ENCODE peak calls at places on chromosomes 1 and 21, in five cellular contexts. X, F, M, T and U are unnamed samples.

GRCh38 chr1:199121047-199121446 is 482.2 kb downstream of the PTPRC start:
- DNase-seq in F (no peak), M (no peak), T (no peak), X (no peak), U (no peak)

GRCh38 chr21:19981938-19982337 is 1016.3 kb upstream of the NCAM2 start:
- DNase-seq in X (no peak), M (peak; percentile 19), T (no peak), F (no peak), U (no peak)

GRCh38 chr1:17340358-17340757 is 31.6 kb upstream of the PADI6 start:
- DNase-seq in F (no peak), M (no peak), T (no peak), X (no peak), U (peak; percentile 28)

GRCh38 chr1:185917646-185918045 is 183.5 kb downstream of the HMCN1 start:
- DNase-seq in X (no peak), T (peak; percentile 56), F (peak; percentile 66), M (peak; percentile 77), U (peak; percentile 22)

GRCh38 chr1:160625725-160626498 is 20.9 kb downstream of the SLAMF1 start:
- DNase-seq in M (no peak), T (no peak), X (no peak), F (no peak), U (no peak)

GRCh38 chr1:150366416-150367296 is 2.7 kb downstream of the RPRD2 start:
- DNase-seq in M (peak; percentile 34), F (peak; percentile 48), X (no peak), T (no peak), U (peak; percentile 21)

GRCh38 chr1:58047265-58047858 is 499.2 kb downstream of the OMA1 start:
- DNase-seq in X (peak; percentile 64), M (no peak), T (no peak), F (no peak), U (peak; percentile 46)

GRCh38 chr21:15935530-15935929 is 205.7 kb downstream of the USP25 start:
- DNase-seq in X (no peak), M (no peak), F (no peak), T (no peak), U (no peak)

GRCh38 chr1:219041819-219042218 is 131.9 kb upstream of the LYPLAL1 start:
- DNase-seq in X (no peak), F (peak; percentile 40), T (no peak), M (no peak), U (no peak)

GRCh38 chr1:175673236-175674150 is 69.9 kb downstream of the TNR start:
- DNase-seq in F (no peak), X (no peak), M (peak; percentile 23), T (no peak), U (no peak)

GRCh38 chr21:36355071-36355680 is 30.0 kb upstream of the CHAF1B start:
- DNase-seq in X (no peak), F (no peak), M (no peak), T (no peak), U (no peak)

GRCh38 chr1:116273042-116273783 is 99.8 kb upstream of the ATP1A1 start:
- DNase-seq in X (no peak), M (no peak), T (no peak), F (no peak), U (no peak)

GRCh38 chr1:26961826-26962225 is 1.6 kb upstream of the KDF1 start:
- DNase-seq in X (no peak), F (peak; percentile 98), M (no peak), T (no peak), U (peak; percentile 28)

GRCh38 chr1:155062702-155063411 is 683 bp upstream of the EFNA4 start:
- DNase-seq in M (peak; percentile 82), F (peak; percentile 33), X (peak; percentile 99), T (peak; percentile 87), U (peak; percentile 32)

GRCh38 chr1:79497193-79497773 is 490.8 kb upstream of the ADGRL4 start:
- DNase-seq in M (peak; percentile 48), X (no peak), T (no peak), F (peak; percentile 47), U (no peak)

GRCh38 chr21:39319814-39320332 is 6.4 kb upstream of the BRWD1 start:
- DNase-seq in T (no peak), F (peak; percentile 33), X (no peak), M (no peak), U (no peak)

GRCh38 chr1:89622895-89623294 is 10.0 kb upstream of the LRRC8C start:
- DNase-seq in F (peak; percentile 38), X (no peak), T (no peak), M (peak; percentile 27), U (no peak)

GRCh38 chr1:19817160-19817559 is 2.1 kb upstream of the RNF186 start:
- DNase-seq in F (no peak), X (no peak), M (no peak), T (no peak), U (no peak)

GRCh38 chr1:25042331-25042730 is 112.3 kb upstream of the RUNX3 start:
- DNase-seq in X (no peak), F (no peak), T (no peak), M (no peak), U (no peak)
- H2BK120ac ChIP-seq in X (no peak overlapping the region), F (no peak overlapping the region), T (no peak overlapping the region), M (no peak overlapping the region), U (no peak overlapping the region)

GRCh38 chr1:202234331-202235002 is 40.9 kb downstream of the LGR6 start:
- DNase-seq in F (peak; percentile 37), M (peak; percentile 82), X (no peak), T (no peak), U (peak; percentile 60)

GRCh38 chr1:202235856-202236837 is 42.5 kb downstream of the LGR6 start:
- DNase-seq in X (peak; percentile 97), M (peak; percentile 95), T (peak; percentile 92), F (peak; percentile 96), U (peak; percentile 99)

GRCh38 chr1:202235003-202235660 is 41.5 kb downstream of the LGR6 start:
- DNase-seq in T (no peak), F (no peak), M (no peak), X (no peak), U (peak; percentile 63)

GRCh38 chr1:202238914-202239313 is 45.3 kb downstream of the LGR6 start:
- DNase-seq in F (no peak), X (peak; percentile 43), M (no peak), T (peak; percentile 32), U (no peak)

DNA sequence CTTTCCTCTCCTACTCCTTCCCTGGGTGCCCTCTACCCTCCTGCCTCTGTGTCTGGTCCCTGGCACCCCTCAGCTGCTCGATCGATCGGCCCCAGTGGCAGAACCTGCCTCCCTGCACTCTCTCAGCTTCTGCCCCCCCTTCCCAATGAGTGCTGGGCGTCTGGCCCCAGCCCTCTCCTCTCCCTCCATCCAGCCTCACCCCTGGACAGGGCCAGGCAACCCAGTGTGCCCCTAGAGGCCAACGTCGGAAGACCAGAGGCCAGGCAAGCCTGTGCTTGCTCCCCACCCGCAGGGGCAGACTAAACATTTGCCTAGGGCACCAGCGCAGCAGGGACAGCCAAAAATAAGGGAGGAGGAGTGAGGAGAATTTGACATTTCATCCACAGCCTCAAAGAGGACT is 43.5 kb downstream of the LGR6 start:
- DNase-seq in X (peak; percentile 86), F (peak; percentile 15), T (peak; percentile 93), M (peak; percentile 92), U (peak; percentile 83)
- H2BK5ac ChIP-seq in X (peak overlapping the region; percentile 84), F (peak overlapping the region; percentile 3), T (no peak overlapping the region), M (no peak overlapping the region), U (peak overlapping the region; percentile 50)

DNA sequence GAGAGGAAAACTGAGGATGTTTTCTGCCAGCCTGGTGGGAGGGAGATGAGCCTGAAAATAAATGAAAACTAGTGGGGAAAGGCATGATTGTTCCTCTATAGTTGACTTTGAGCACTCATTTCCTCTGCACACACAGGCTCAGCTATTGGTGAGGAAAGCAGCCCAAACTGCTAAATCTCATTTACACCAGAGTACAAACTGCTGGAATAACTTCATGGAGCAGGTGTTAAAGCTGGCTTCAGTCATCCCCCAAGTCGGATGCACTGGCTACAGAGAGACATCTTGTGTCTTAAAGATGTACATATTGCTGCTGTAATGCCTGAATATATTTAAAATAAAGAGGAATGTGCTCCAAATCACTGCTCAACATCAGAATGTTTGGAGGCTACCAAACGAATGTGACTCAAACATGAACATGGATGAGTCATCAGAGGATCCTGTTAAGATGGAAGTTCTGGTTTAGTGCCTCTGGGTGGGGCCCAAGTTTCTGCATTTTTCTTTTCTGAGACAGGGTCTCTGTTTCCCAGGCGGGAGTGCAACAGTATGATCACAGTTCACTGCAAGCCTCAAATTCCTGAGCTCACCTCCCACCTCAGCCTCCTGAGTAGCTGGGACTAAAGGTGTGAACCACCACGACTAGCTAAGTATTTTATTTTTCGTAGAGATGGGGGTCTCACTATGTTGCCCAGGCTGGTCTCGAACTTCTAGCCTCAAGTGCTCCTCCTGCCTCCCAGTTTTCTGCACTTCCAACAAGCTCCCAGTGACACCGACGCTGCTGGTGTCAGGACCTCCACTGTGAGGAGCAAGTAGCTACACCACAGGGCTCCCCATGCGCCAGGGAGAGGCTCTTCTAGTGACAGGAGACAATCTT is 79.0 kb upstream of the KRTAP19-8 start:
- DNase-seq in M (peak; percentile 78), T (no peak), F (peak; percentile 86), X (no peak), U (peak; percentile 36)
- H2BK120ac ChIP-seq in M (no peak overlapping the region), T (no peak overlapping the region), F (peak overlapping the region; percentile 68), X (no peak overlapping the region), U (no peak overlapping the region)

GRCh38 chr1:202860744-202861419 is 28.1 kb downstream of the RABIF start:
- DNase-seq in M (peak; percentile 94), X (peak; percentile 85), F (peak; percentile 33), T (peak; percentile 93), U (peak; percentile 96)
- H2BK5ac ChIP-seq in M (no peak overlapping the region), X (peak overlapping the region; percentile 82), F (no peak overlapping the region), T (no peak overlapping the region), U (peak overlapping the region; percentile 91)